ENCODE peak calls at places on chromosomes 1 and 21, in nine cellular contexts. U is NCI-H69, G is COLO829, D is left cardiac atrium, R is NCI-H1694, E is lung microvascular endothelial cell, W is mucosa of descending colon, I is NCI-H1105 treated with DMSO at 0.1 percent for 48 hours, O is A549. M is an unnamed sample.

GRCh38 chr1:94422115-94422820 is 4.1 kb downstream of the ABCD3 start:
- DNase-seq in U (no peak), G (no peak), D (no peak), R (no peak), E (no peak), W (no peak), I (no peak), O (no peak), M (no peak)

GRCh38 chr1:222009105-222009730 is 267.3 kb upstream of the DUSP10 start:
- DNase-seq in U (peak; percentile 75), G (no peak), D (no peak), R (no peak), E (peak; percentile 15), W (no peak), I (no peak), O (peak; percentile 29), M (no peak)

GRCh38 chr1:11188381-11188780 is 774 bp upstream of the ANGPTL7 start:
- DNase-seq in U (no peak), G (peak; percentile 53), D (no peak), R (no peak), E (no peak), W (no peak), I (no peak), O (no peak), M (no peak)

GRCh38 chr1:171150156-171150555 is 34.9 kb upstream of the FMO2 start:
- DNase-seq in U (no peak), G (no peak), D (no peak), R (no peak), E (no peak), W (no peak), I (no peak), O (no peak), M (no peak)

GRCh38 chr1:116677474-116678062 is 10.0 kb upstream of the IGSF3 start:
- DNase-seq in U (no peak), G (no peak), D (no peak), R (no peak), E (no peak), W (no peak), I (no peak), O (no peak), M (no peak)

GRCh38 chr1:226645279-226645976 is 93.7 kb downstream of the ITPKB start:
- DNase-seq in U (no peak), G (no peak), D (peak; percentile 17), R (no peak), E (no peak), W (peak; percentile 53), I (no peak), O (no peak), M (no peak)

GRCh38 chr1:87956766-87957165 is 628.1 kb downstream of the LMO4 start:
- DNase-seq in U (peak; percentile 80), G (no peak), D (no peak), R (no peak), E (no peak), W (no peak), I (no peak), O (no peak), M (no peak)

GRCh38 chr21:18244721-18245486 is at the start of gene CHODL:
- DNase-seq in U (peak; percentile 86), G (no peak), D (peak; percentile 28), R (no peak), E (no peak), W (peak; percentile 47), I (no peak), O (no peak), M (no peak)

GRCh38 chr1:158094571-158094970 is 86.1 kb upstream of the CD1D start:
- DNase-seq in U (no peak), G (no peak), D (no peak), R (no peak), E (no peak), W (no peak), I (no peak), O (no peak), M (no peak)

GRCh38 chr1:32813941-32814739 is 3.0 kb downstream of the YARS1 start:
- DNase-seq in U (no peak), G (no peak), D (no peak), R (no peak), E (peak; percentile 44), W (no peak), I (no peak), O (peak; percentile 7), M (no peak)

GRCh38 chr21:46119565-46120271 is 21.8 kb downstream of the COL6A2 start:
- DNase-seq in U (no peak), G (no peak), D (peak; percentile 14), R (no peak), E (no peak), W (peak; percentile 27), I (no peak), O (no peak), M (no peak)

GRCh38 chr1:238642231-238642630 is 744.1 kb upstream of the CHRM3 start:
- DNase-seq in U (peak; percentile 13), G (no peak), D (no peak), R (no peak), E (no peak), W (no peak), I (no peak), O (no peak), M (no peak)

GRCh38 chr1:37471345-37472231 is 2.8 kb upstream of the ZC3H12A start:
- DNase-seq in U (peak; percentile 85), G (peak; percentile 95), D (peak; percentile 90), R (no peak), E (peak; percentile 92), W (peak; percentile 87), I (no peak), O (peak; percentile 91), M (peak; percentile 80)

GRCh38 chr1:161723459-161724149 is 2.3 kb downstream of the FCRLB start:
- DNase-seq in U (no peak), G (no peak), D (no peak), R (no peak), E (no peak), W (peak; percentile 27), I (no peak), O (no peak), M (no peak)

GRCh38 chr21:38956791-38957571 is 151.3 kb downstream of the ETS2 start:
- DNase-seq in U (peak; percentile 89), G (no peak), D (peak; percentile 54), R (no peak), E (no peak), W (no peak), I (peak; percentile 100), O (no peak), M (peak; percentile 61)

GRCh38 chr1:52599236-52599635 is 2.9 kb upstream of the GPX7 start:
- DNase-seq in U (no peak), G (no peak), D (no peak), R (no peak), E (no peak), W (no peak), I (no peak), O (no peak), M (no peak)

GRCh38 chr1:160096491-160097116 is 1.8 kb downstream of the IGSF8 start:
- DNase-seq in U (peak; percentile 79), G (no peak), D (no peak), R (no peak), E (no peak), W (no peak), I (no peak), O (no peak), M (no peak)

GRCh38 chr1:38418195-38419030 is 371.8 kb upstream of the POU3F1 start:
- DNase-seq in U (no peak), G (no peak), D (no peak), R (no peak), E (peak; percentile 50), W (no peak), I (peak; percentile 89), O (no peak), M (no peak)

GRCh38 chr1:92203105-92203504 is 14.6 kb upstream of the C1orf146 start:
- DNase-seq in U (no peak), G (no peak), D (no peak), R (no peak), E (no peak), W (no peak), I (no peak), O (no peak), M (no peak)

GRCh38 chr1:108878678-108879077 is 1.9 kb downstream of the GPSM2 start:
- DNase-seq in U (peak; percentile 85), G (no peak), D (no peak), R (no peak), E (no peak), W (no peak), I (peak; percentile 75), O (no peak), M (no peak)

GRCh38 chr1:169105087-169105433 is 1.4 kb upstream of the ATP1B1 start:
- DNase-seq in U (no peak), G (no peak), D (no peak), R (no peak), E (no peak), W (no peak), I (no peak), O (no peak), M (no peak)

GRCh38 chr1:147579532-147580199 is 38.4 kb downstream of the BCL9 start:
- DNase-seq in U (no peak), G (no peak), D (no peak), R (no peak), E (peak; percentile 28), W (no peak), I (no peak), O (peak; percentile 16), M (peak; percentile 29)

GRCh38 chr1:167862432-167863076 is 51.4 kb downstream of the ADCY10 start:
- DNase-seq in U (no peak), G (peak; percentile 16), D (no peak), R (no peak), E (peak; percentile 74), W (no peak), I (no peak), O (no peak), M (no peak)

GRCh38 chr1:192453360-192454045 is 122.1 kb upstream of the RGS1 start:
- DNase-seq in U (no peak), G (no peak), D (no peak), R (no peak), E (peak; percentile 74), W (no peak), I (no peak), O (no peak), M (no peak)

GRCh38 chr1:47763456-47764171 is 233.6 kb downstream of the TRABD2B start:
- DNase-seq in U (peak; percentile 64), G (no peak), D (no peak), R (no peak), E (no peak), W (no peak), I (no peak), O (no peak), M (no peak)

GRCh38 chr1:184941735-184942134 is 32.6 kb downstream of the NIBAN1 start:
- DNase-seq in U (no peak), G (no peak), D (no peak), R (no peak), E (no peak), W (no peak), I (no peak), O (no peak), M (no peak)

GRCh38 chr1:155168456-155169210 is 4.5 kb downstream of the KRTCAP2 start:
- DNase-seq in U (peak; percentile 62), G (no peak), D (no peak), R (no peak), E (no peak), W (no peak), I (no peak), O (no peak), M (no peak)

GRCh38 chr1:26125946-26126320 is 14.3 kb downstream of the PDIK1L start:
- DNase-seq in U (no peak), G (no peak), D (no peak), R (no peak), E (no peak), W (no peak), I (no peak), O (no peak), M (no peak)

GRCh38 chr1:114173704-114174103 is 20.0 kb upstream of the SYT6 start:
- DNase-seq in U (no peak), G (no peak), D (no peak), R (no peak), E (no peak), W (no peak), I (peak; percentile 59), O (no peak), M (no peak)

GRCh38 chr1:106924360-106924759 is 132.1 kb upstream of the PRMT6 start:
- DNase-seq in U (no peak), G (no peak), D (no peak), R (no peak), E (peak; percentile 27), W (no peak), I (no peak), O (no peak), M (no peak)

GRCh38 chr1:182211364-182211763 is 149.9 kb upstream of the ZNF648 start:
- DNase-seq in U (no peak), G (no peak), D (no peak), R (no peak), E (no peak), W (no peak), I (no peak), O (no peak), M (no peak)